ENCODE peak calls at places on chromosomes 12 and 14, in six cellular contexts. E is heart left ventricle, B is body of pancreas, C is AG09319, S is astrocyte of the cerebellum, Q is left lung. X is an unnamed sample.

GRCh38 chr12:45732936-45733335 is 3.4 kb downstream of the ARID2 start:
- DNase-seq in E (no peak), B (no peak), C (no peak), S (no peak), Q (no peak), X (no peak)

GRCh38 chr14:21768116-21768874 is 94.7 kb upstream of the OR4E1 start:
- DNase-seq in E (no peak), B (no peak), C (no peak), S (no peak), Q (no peak), X (no peak)

GRCh38 chr12:46260153-46260912 is 8.5 kb downstream of the SLC38A1 start:
- DNase-seq in E (no peak), B (no peak), C (no peak), S (peak), Q (no peak), X (no peak)

GRCh38 chr12:131106542-131106941 is 152.8 kb downstream of the ADGRD1 start:
- DNase-seq in E (no peak), B (no peak), C (no peak), S (no peak), Q (peak), X (no peak)

GRCh38 chr14:98244966-98245569 is 1026.9 kb downstream of the BCL11B start:
- DNase-seq in E (no peak), B (no peak), C (no peak), S (no peak), Q (no peak), X (no peak)

GRCh38 chr12:78746001-78746400 is 118.6 kb upstream of the SYT1 start:
- DNase-seq in E (no peak), B (no peak), C (no peak), S (no peak), Q (no peak), X (no peak)

GRCh38 chr14:32354716-32355115 is 25.6 kb downstream of the AKAP6 start:
- DNase-seq in E (peak), B (peak), C (no peak), S (no peak), Q (no peak), X (peak)

GRCh38 chr12:94792690-94793089 is 142.3 kb upstream of the TMCC3 start:
- DNase-seq in E (peak), B (peak), C (no peak), S (no peak), Q (no peak), X (peak)

GRCh38 chr14:91138511-91139359 is 24.9 kb downstream of the DGLUCY start:
- DNase-seq in E (no peak), B (no peak), C (no peak), S (no peak), Q (no peak), X (no peak)

GRCh38 chr12:6605425-6606330 is 1.5 kb downstream of the CHD4 start:
- DNase-seq in E (no peak), B (peak), C (no peak), S (no peak), Q (no peak), X (peak)

GRCh38 chr12:88153959-88154358 is 11.9 kb downstream of the TMTC3 start:
- DNase-seq in E (no peak), B (no peak), C (peak), S (peak), Q (no peak), X (no peak)

GRCh38 chr14:68047910-68048309 is 228.3 kb downstream of the RAD51B start:
- DNase-seq in E (no peak), B (no peak), C (no peak), S (no peak), Q (no peak), X (no peak)

GRCh38 chr12:122471324-122472226 is 29.2 kb downstream of the ZCCHC8 start:
- DNase-seq in E (no peak), B (peak), C (peak), S (peak), Q (no peak), X (no peak)

GRCh38 chr14:24270537-24271133 is 762 bp downstream of the RABGGTA start:
- DNase-seq in E (no peak), B (no peak), C (no peak), S (no peak), Q (no peak), X (no peak)

GRCh38 chr12:32839828-32840227 is 56.7 kb downstream of the PKP2 start:
- DNase-seq in E (no peak), B (no peak), C (no peak), S (no peak), Q (no peak), X (no peak)

GRCh38 chr14:35046751-35047536 is 872 bp downstream of the FAM177A1 start:
- DNase-seq in E (no peak), B (peak), C (no peak), S (no peak), Q (peak), X (no peak)

GRCh38 chr12:126688556-126688955 is 1578.4 kb upstream of the TMEM132C start:
- DNase-seq in E (no peak), B (no peak), C (no peak), S (no peak), Q (no peak), X (no peak)

GRCh38 chr14:89247457-89248122 is 169.4 kb downstream of the FOXN3 start:
- DNase-seq in E (no peak), B (no peak), C (no peak), S (no peak), Q (no peak), X (no peak)

GRCh38 chr12:1907652-1908611 is 10.5 kb downstream of the CACNA2D4 start:
- DNase-seq in E (no peak), B (no peak), C (no peak), S (no peak), Q (peak), X (no peak)

GRCh38 chr14:53153702-53154112 is 584 bp upstream of the DDHD1 start:
- DNase-seq in E (no peak), B (no peak), C (no peak), S (no peak), Q (no peak), X (no peak)

GRCh38 chr12:38138225-38139221 is 178.1 kb upstream of the ALG10B start:
- DNase-seq in E (peak), B (peak), C (peak), S (peak), Q (peak), X (no peak)

GRCh38 chr14:106564058-106564643 is 1037.8 kb downstream of the TMEM121 start:
- DNase-seq in E (no peak), B (peak), C (no peak), S (no peak), Q (no peak), X (no peak)
- TF ChIP-seq CTCF in E (no peak), B (no peak), C (no peak), S (no peak), Q (peak), X (no peak)

DNA sequence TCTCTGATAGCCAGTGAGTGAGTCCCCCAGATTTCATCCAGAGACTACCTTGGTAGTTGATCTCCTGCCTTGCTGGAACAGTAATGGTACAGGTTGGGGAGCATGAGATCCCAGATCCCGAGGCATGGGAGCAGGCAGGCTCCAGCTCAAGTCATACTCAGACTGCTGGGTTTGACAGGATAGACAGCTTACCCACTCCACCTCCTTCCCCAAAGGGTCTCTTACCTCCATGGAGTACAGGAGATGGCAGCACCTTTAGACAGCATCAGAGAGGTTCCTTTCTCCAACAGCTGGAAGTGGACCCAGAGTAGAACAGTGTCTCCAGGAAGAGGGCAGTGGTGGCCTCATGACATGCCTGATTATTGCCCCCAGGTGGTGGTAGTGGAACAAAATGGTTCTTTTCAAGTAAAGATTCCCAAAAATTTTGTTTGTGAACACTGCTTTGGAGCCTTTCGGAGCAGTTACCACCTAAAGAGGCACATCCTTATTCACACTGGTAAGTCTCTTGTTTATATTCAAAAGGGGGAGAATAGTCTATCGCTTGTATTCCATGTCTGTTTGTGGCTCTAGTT is 4.9 kb upstream of the CSAD start:
- DNase-seq in E (no peak), B (no peak), C (no peak), S (no peak), Q (no peak), X (no peak)
- TF ChIP-seq CTCF in E (no peak), B (no peak), C (no peak), S (no peak), Q (no peak), X (no peak)

DNA sequence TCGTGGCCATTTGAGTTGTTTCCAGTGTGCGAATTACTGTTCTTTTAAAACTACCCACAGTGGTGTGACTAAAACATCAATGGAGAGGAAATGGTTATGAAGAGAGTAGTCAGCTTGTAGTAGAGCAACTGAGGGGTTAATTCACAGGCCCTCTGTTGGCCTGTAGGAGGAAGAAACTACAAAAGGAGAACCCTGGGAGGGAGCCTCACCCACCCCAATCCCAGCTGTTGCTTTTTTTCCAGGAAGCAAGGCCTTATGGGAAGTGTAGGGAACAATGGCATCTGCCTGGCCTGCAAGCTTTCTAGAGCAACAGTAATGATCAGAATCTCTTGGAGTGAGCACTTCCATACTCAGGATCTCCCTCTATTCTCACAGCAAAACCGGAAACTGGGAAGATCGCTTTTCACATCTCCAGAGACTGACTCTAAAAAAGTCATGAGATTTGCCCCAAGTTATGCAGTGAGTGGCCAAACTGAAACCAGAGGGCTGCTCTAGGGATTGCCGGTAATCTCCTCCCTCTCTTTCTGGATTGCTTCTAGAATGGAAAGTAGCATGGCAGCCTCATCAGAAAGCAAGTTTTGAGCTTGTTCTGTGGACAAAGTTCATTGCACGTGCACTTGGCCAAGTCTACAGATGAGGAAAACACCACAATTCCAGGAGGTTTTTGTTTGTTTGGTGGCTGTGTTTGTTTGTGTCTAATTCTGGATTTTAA is 125.2 kb upstream of the PWP1 start:
- DNase-seq in E (no peak), B (no peak), C (no peak), S (no peak), Q (no peak), X (no peak)
- TF ChIP-seq CTCF in E (no peak), B (no peak), C (no peak), S (no peak), Q (no peak), X (no peak)

GRCh38 chr12:27585739-27586265 is 61.8 kb downstream of the PPFIBP1 start:
- DNase-seq in E (no peak), B (no peak), C (no peak), S (no peak), Q (no peak), X (no peak)

GRCh38 chr12:27583981-27584380 is 60.0 kb downstream of the PPFIBP1 start:
- DNase-seq in E (no peak), B (no peak), C (no peak), S (no peak), Q (no peak), X (no peak)

GRCh38 chr12:27578689-27579372 is 54.8 kb downstream of the PPFIBP1 start:
- DNase-seq in E (no peak), B (no peak), C (no peak), S (no peak), Q (no peak), X (no peak)

GRCh38 chr12:27580561-27581330 is 56.7 kb downstream of the PPFIBP1 start:
- DNase-seq in E (no peak), B (no peak), C (no peak), S (no peak), Q (no peak), X (no peak)

DNA sequence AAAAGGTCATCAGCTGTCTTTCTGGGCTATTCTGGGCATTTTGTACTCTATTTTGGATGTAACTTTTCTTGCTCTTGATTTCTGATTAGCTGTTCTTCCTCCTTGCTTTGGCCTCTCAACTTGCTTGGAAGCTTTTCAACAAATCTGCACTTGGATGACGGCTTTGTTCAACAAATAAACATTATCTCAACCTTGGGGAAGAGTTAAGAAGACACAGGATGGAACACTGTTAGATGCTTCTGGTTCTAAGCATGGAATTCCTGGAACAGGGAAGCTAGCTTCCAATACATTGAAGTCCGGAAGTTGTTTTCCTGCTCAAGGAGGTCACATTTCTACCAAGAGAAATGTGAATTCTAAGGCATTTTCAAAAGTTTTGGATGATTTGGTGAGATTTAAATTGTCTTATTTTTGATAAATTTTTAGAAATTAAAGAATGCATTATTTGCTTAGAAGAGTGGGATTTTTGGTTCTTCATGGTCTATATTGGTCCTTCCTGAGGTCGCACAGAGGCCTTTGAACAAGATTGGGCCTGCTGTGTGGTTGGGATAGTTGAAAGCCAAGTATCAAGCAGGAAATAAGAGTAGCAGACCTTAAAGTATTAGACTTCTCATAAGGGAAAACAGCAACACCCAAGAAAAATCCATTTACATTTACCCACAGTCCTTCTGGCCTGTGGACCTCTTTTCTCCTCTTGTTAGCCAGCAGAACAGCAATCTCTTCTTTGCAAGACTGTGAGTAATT is 59.2 kb downstream of the PPFIBP1 start:
- DNase-seq in E (peak), B (no peak), C (no peak), S (no peak), Q (no peak), X (no peak)
- TF ChIP-seq CTCF in E (no peak), B (no peak), C (no peak), S (no peak), Q (no peak), X (no peak)

GRCh38 chr14:103031566-103031911 is 25.8 kb downstream of the CDC42BPB start:
- DNase-seq in E (no peak), B (no peak), C (no peak), S (no peak), Q (no peak), X (no peak)

GRCh38 chr14:103030741-103031565 is 26.4 kb downstream of the CDC42BPB start:
- DNase-seq in E (no peak), B (no peak), C (no peak), S (no peak), Q (no peak), X (no peak)

GRCh38 chr14:103029936-103030335 is 27.4 kb downstream of the CDC42BPB start:
- DNase-seq in E (no peak), B (no peak), C (no peak), S (no peak), Q (no peak), X (no peak)

GRCh38 chr14:103033744-103034143 is 23.6 kb downstream of the CDC42BPB start:
- DNase-seq in E (no peak), B (no peak), C (no peak), S (no peak), Q (no peak), X (no peak)

DNA sequence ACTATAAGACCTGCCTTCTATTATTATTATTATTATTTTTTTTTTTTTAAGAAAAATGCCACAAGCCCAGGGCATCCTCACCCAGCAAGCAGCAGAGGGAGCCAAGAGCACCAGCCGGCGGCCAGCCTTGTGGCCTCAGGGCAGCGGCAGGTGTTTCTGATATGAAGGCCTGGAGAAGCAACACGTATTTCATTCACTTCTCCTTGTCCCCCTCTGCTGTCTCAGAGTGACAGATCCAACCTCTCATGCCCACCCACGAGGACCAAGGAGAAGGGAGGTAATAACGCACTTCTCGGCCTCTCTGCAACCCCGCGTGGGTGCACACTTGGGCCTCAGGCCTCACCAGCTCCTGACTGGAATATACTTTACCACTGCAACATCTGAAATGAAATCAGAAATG is 25.4 kb downstream of the CDC42BPB start:
- DNase-seq in E (no peak), B (peak), C (no peak), S (no peak), Q (no peak), X (no peak)
- TF ChIP-seq CTCF in E (no peak), B (no peak), C (no peak), S (peak), Q (no peak), X (peak)